ENCODE peak calls at places on chromosomes 7 and 10, in five cellular contexts. F is astrocyte of the cerebellum; M is BJ; W is stimulated activated CD4-positive, alpha-beta T cell treated with anti-CD3 and anti-CD28 coated beads, Interleukin-4, amount 100 ng/mL, for 1 hour; R is stimulated activated CD8-positive, alpha-beta memory T cell treated with anti-CD3 and anti-CD28 coated beads, Interleukin-4, amount 100 ng/mL, for 1 hour. Z is an unnamed sample.

GRCh38 chr10:72242675-72243074 is 26.6 kb upstream of the ASCC1 start:
- DNase-seq in R (no peak), F (no peak), M (no peak), W (no peak), Z (no peak)

GRCh38 chr10:72834183-72834825 is 59.2 kb upstream of the OIT3 start:
- DNase-seq in M (peak), W (peak), F (peak), R (no peak), Z (peak)

GRCh38 chr7:112202819-112203218 is 3.4 kb downstream of the DOCK4 start:
- DNase-seq in R (no peak), W (no peak), M (no peak), F (no peak), Z (no peak)

GRCh38 chr10:6203331-6204062 is 765 bp downstream of the PFKFB3 start:
- DNase-seq in F (no peak), W (peak), R (no peak), M (no peak), Z (peak)

GRCh38 chr10:86106616-86107015 is 260.0 kb downstream of the GRID1 start:
- DNase-seq in M (no peak), F (no peak), W (no peak), R (no peak), Z (no peak)

GRCh38 chr10:30750971-30751677 is 121.6 kb upstream of the LYZL2 start:
- DNase-seq in R (no peak), M (no peak), W (no peak), F (no peak), Z (no peak)

GRCh38 chr7:127809285-127809702 is 157.3 kb downstream of the SND1 start:
- DNase-seq in F (no peak), M (peak), W (no peak), R (no peak), Z (no peak)

GRCh38 chr7:96084880-96085551 is 236.9 kb downstream of the SLC25A13 start:
- DNase-seq in R (no peak), F (peak), W (no peak), M (peak), Z (no peak)

GRCh38 chr10:79463578-79464496 is 18.4 kb upstream of the ZCCHC24 start:
- DNase-seq in M (no peak), F (no peak), W (no peak), R (no peak), Z (no peak)

GRCh38 chr10:104622598-104623209 is 18.4 kb upstream of the SORCS3 start:
- DNase-seq in W (no peak), M (no peak), F (no peak), R (no peak), Z (no peak)

GRCh38 chr7:94338921-94339371 is 55.7 kb upstream of the COL1A2 start:
- DNase-seq in W (no peak), R (no peak), F (no peak), M (peak), Z (no peak)

GRCh38 chr10:28087675-28088351 is 88.9 kb upstream of the ODAD2 start:
- DNase-seq in W (no peak), F (peak), R (no peak), M (no peak), Z (no peak)

GRCh38 chr10:3946234-3947229 is 161.5 kb upstream of the KLF6 start:
- DNase-seq in R (no peak), M (no peak), F (no peak), W (no peak), Z (no peak)

GRCh38 chr7:875051-875450 is 1.3 kb upstream of the GET4 start:
- DNase-seq in F (no peak), M (no peak), W (no peak), R (no peak), Z (no peak)

GRCh38 chr7:129612112-129613015 is 844 bp downstream of the NRF1 start:
- DNase-seq in W (peak), F (peak), R (no peak), M (no peak), Z (no peak)

GRCh38 chr10:49579621-49580020 is 30.5 kb upstream of the SLC18A3 start:
- DNase-seq in F (no peak), M (peak), W (no peak), R (no peak), Z (no peak)

GRCh38 chr10:117945651-117946050 is 101.1 kb downstream of the RAB11FIP2 start:
- DNase-seq in M (no peak), F (no peak), W (no peak), R (no peak), Z (no peak)

Z was measured in GM10248.